ENCODE peak calls at places on chromosome 18, in eight cellular contexts. S is RWPE2; F is stimulated activated CD4-positive, alpha-beta T cell treated with anti-CD3 and anti-CD28 coated beads, Interleukin-15, amount 100 ng/mL, for 24 hours; L is activated gamma-delta T cell treated with anti-CD3 and anti-CD28 coated beads, Interleukin-2, amount 50 U/mL, for 16 hours; T is HuH-7; O is stimulated activated CD8-positive, alpha-beta memory T cell treated with anti-CD3 and anti-CD28 coated beads, Interleukin-7, amount 100 ng/mL, for 1 hour; D is NCI-H1694; B is NCI-H2029 treated with DMSO at 0.1 percent for 48 hours. U is an unnamed sample.

GRCh38 chr18:6249788-6250187 is 164.9 kb downstream of the L3MBTL4 start:
- DNase-seq in S (no peak), F (no peak), L (no peak), T (no peak), O (no peak), D (no peak), B (no peak), U (no peak)

GRCh38 chr18:27014841-27015240 is 149.3 kb upstream of the AQP4 start:
- DNase-seq in S (no peak), F (no peak), L (no peak), T (no peak), O (no peak), D (no peak), B (no peak), U (no peak)

GRCh38 chr18:59298871-59299270 is 19.6 kb downstream of the CPLX4 start:
- DNase-seq in S (no peak), F (no peak), L (no peak), T (no peak), O (no peak), D (no peak), B (no peak), U (no peak)

GRCh38 chr18:57802166-57802868 is 798 bp downstream of the ATP8B1 start:
- DNase-seq in S (no peak), F (peak; percentile 27), L (no peak), T (no peak), O (no peak), D (no peak), B (no peak), U (peak; percentile 37)

GRCh38 chr18:28511421-28511821 is 334.5 kb upstream of the CDH2 start:
- DNase-seq in S (no peak), F (no peak), L (no peak), T (no peak), O (no peak), D (no peak), B (no peak), U (no peak)

GRCh38 chr18:5068856-5069255 is 128.2 kb downstream of the AKAIN1 start:
- DNase-seq in S (no peak), F (no peak), L (no peak), T (no peak), O (no peak), D (no peak), B (no peak), U (no peak)

GRCh38 chr18:31243740-31244512 is 74.0 kb upstream of the DSG1 start:
- DNase-seq in S (no peak), F (no peak), L (no peak), T (no peak), O (no peak), D (no peak), B (no peak), U (no peak)

GRCh38 chr18:77069931-77070330 is 62.7 kb downstream of the MBP start:
- DNase-seq in S (no peak), F (peak; percentile 41), L (no peak), T (no peak), O (no peak), D (no peak), B (no peak), U (peak; percentile 33)

GRCh38 chr18:59921384-59921891 is 21.6 kb downstream of the PMAIP1 start:
- DNase-seq in S (no peak), F (peak; percentile 74), L (peak; percentile 23), T (no peak), O (no peak), D (no peak), B (no peak), U (peak; percentile 94)

GRCh38 chr18:6857305-6857704 is 127.8 kb downstream of the ARHGAP28 start:
- DNase-seq in S (no peak), F (no peak), L (no peak), T (no peak), O (no peak), D (no peak), B (no peak), U (no peak)

GRCh38 chr18:8314123-8314522 is 295.1 kb upstream of the RAB12 start:
- DNase-seq in S (no peak), F (no peak), L (no peak), T (no peak), O (no peak), D (no peak), B (no peak), U (no peak)

GRCh38 chr18:75269140-75269676 is 58.6 kb downstream of the TSHZ1 start:
- DNase-seq in S (no peak), F (no peak), L (no peak), T (no peak), O (no peak), D (peak; percentile 46), B (no peak), U (no peak)

GRCh38 chr18:62420513-62421209 is 95.6 kb downstream of the TNFRSF11A start:
- DNase-seq in S (no peak), F (peak; percentile 79), L (peak; percentile 57), T (no peak), O (peak; percentile 21), D (no peak), B (no peak), U (peak; percentile 88)

GRCh38 chr18:76416935-76417334 is 78.1 kb downstream of the ZNF516 start:
- DNase-seq in S (no peak), F (no peak), L (no peak), T (no peak), O (no peak), D (no peak), B (no peak), U (no peak)

GRCh38 chr18:21740474-21740723 is 193 bp upstream of the MIB1 start:
- DNase-seq in S (peak; percentile 95), F (peak; percentile 99), L (peak; percentile 98), T (no peak), O (no peak), D (no peak), B (no peak), U (peak; percentile 98)

GRCh38 chr18:27887711-27888495 is 289.0 kb downstream of the CDH2 start:
- DNase-seq in S (no peak), F (no peak), L (no peak), T (no peak), O (no peak), D (no peak), B (no peak), U (no peak)

GRCh38 chr18:22324191-22325131 is 93.3 kb downstream of the CTAGE1 start:
- DNase-seq in S (no peak), F (peak; percentile 5), L (no peak), T (no peak), O (no peak), D (no peak), B (no peak), U (peak; percentile 17)

GRCh38 chr18:3401669-3402620 is 48.0 kb upstream of the TGIF1 start:
- DNase-seq in S (no peak), F (no peak), L (no peak), T (no peak), O (no peak), D (no peak), B (no peak), U (no peak)

GRCh38 chr18:43952398-43952797 is 675.1 kb upstream of the SYT4 start:
- DNase-seq in S (no peak), F (no peak), L (no peak), T (no peak), O (no peak), D (no peak), B (no peak), U (no peak)

GRCh38 chr18:32877371-32877770 is 104.5 kb upstream of the KLHL14 start:
- DNase-seq in S (no peak), F (no peak), L (no peak), T (no peak), O (no peak), D (no peak), B (peak; percentile 32), U (no peak)